ENCODE peak calls at places on chromosomes 16 and 17, in six cellular contexts. A is stomach; Y is CD4-positive, alpha-beta memory T cell; W is fibroblast of pulmonary artery; Q is lower leg skin; E is naive thymus-derived CD4-positive, alpha-beta T cell. J is an unnamed sample.

GRCh38 chr17:63433746-63434591 is 12.1 kb downstream of the CYB561 start:
- DNase-seq in A (peak), Y (no peak), W (peak), Q (peak), E (no peak), J (peak)

GRCh38 chr17:6700948-6701307 is 12.2 kb downstream of the SLC13A5 start:
- DNase-seq in A (no peak), Y (no peak), W (no peak), Q (no peak), E (no peak), J (no peak)

GRCh38 chr16:23290189-23291062 is 11.7 kb upstream of the SCNN1B start:
- DNase-seq in A (no peak), Y (no peak), W (no peak), Q (no peak), E (no peak), J (no peak)

GRCh38 chr17:35189291-35189690 is 4.9 kb downstream of the SLC35G3 start:
- DNase-seq in A (no peak), Y (no peak), W (peak), Q (no peak), E (no peak), J (no peak)

GRCh38 chr16:87324411-87325275 is 7.5 kb upstream of the C16orf95 start:
- DNase-seq in A (no peak), Y (no peak), W (peak), Q (peak), E (peak), J (peak)

GRCh38 chr17:50360716-50361115 is 12.3 kb downstream of the MRPL27 start:
- DNase-seq in A (no peak), Y (no peak), W (no peak), Q (peak), E (no peak), J (no peak)

GRCh38 chr16:29943846-29944669 is 17.8 kb upstream of the TMEM219 start:
- DNase-seq in A (peak), Y (no peak), W (peak), Q (peak), E (no peak), J (peak)

GRCh38 chr17:82787081-82787848 is 35.4 kb downstream of the TBCD start:
- DNase-seq in A (no peak), Y (no peak), W (no peak), Q (peak), E (no peak), J (peak)

GRCh38 chr16:47204736-47205499 is 61.2 kb upstream of the NETO2 start:
- DNase-seq in A (no peak), Y (no peak), W (no peak), Q (no peak), E (no peak), J (no peak)

GRCh38 chr17:40028595-40028994 is 13.4 kb downstream of the CSF3 start:
- DNase-seq in A (no peak), Y (no peak), W (no peak), Q (no peak), E (no peak), J (no peak)

GRCh38 chr17:57902800-57903759 is 52.1 kb downstream of the CUEDC1 start:
- DNase-seq in A (peak), Y (no peak), W (peak), Q (peak), E (no peak), J (peak)

GRCh38 chr16:87375426-87376135 is 8.0 kb downstream of the FBXO31 start:
- DNase-seq in A (no peak), Y (no peak), W (peak), Q (no peak), E (no peak), J (peak)

GRCh38 chr16:88962478-88963152 is 14.4 kb downstream of the CBFA2T3 start:
- DNase-seq in A (no peak), Y (no peak), W (no peak), Q (no peak), E (no peak), J (no peak)

GRCh38 chr16:28822520-28823290 is at the start of gene ATXN2L:
- DNase-seq in A (peak), Y (peak), W (peak), Q (peak), E (peak), J (peak)

GRCh38 chr17:44598329-44598728 is 41.0 kb downstream of the FZD2 start:
- DNase-seq in A (no peak), Y (no peak), W (no peak), Q (no peak), E (no peak), J (no peak)

GRCh38 chr17:57889892-57890856 is 40.3 kb upstream of the MRPS23 start:
- DNase-seq in A (peak), Y (no peak), W (peak), Q (peak), E (no peak), J (peak)

GRCh38 chr16:85526132-85526731 is 86.9 kb upstream of the GSE1 start:
- DNase-seq in A (no peak), Y (no peak), W (no peak), Q (no peak), E (no peak), J (no peak)

GRCh38 chr16:85524365-85524629 is 88.8 kb upstream of the GSE1 start:
- DNase-seq in A (no peak), Y (no peak), W (no peak), Q (no peak), E (no peak), J (no peak)

GRCh38 chr16:85525464-85526117 is 87.5 kb upstream of the GSE1 start:
- DNase-seq in A (no peak), Y (no peak), W (no peak), Q (no peak), E (no peak), J (no peak)

GRCh38 chr16:85523602-85524364 is 89.3 kb upstream of the GSE1 start:
- DNase-seq in A (peak), Y (no peak), W (peak), Q (no peak), E (no peak), J (no peak)

DNA sequence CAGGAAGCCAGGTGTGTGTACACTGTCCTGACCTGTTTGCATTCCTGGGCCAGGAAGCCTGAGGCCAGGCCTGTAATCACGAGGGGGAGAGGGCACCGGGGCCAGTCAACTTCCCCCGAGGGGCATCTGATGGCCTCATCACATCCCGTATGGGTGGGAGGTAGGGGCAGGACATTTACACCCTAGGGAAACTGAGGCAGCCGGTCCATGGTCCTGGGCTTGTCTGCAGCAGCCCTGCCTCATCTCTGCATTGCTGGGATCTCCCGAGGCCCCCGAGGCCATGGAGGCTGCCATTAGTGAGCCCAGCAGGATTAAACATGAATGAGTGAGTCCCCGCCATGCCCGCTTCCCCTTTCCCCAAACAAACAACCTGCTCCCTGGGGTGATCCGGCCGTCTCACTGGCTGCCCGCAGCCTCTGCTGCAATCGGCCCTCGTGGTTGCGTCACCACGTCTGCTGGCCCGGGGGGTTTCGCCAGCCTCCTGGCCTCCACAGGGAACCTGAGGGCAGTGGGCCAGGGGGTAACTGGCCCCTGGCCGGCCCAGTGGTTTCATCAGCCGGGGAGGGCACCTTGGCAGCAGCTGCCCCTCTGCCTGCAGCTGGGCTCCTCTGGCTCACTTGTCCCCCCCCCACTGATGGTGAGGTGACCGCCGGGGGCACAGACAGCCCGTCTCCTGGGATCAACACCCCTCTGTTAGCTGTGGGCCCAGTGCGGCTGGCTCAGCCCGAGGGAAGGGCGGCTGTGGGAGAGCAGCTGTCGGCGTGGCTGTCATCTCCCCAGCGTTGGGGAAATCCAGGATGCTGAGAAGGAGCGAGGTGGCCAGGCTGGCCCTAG is 88.3 kb upstream of the GSE1 start:
- DNase-seq in A (peak), Y (no peak), W (peak), Q (no peak), E (no peak), J (peak)
- H3K4me3 ChIP-seq in A (no peak), Y (no peak), W (no peak), Q (no peak), E (no peak), J (no peak)

GRCh38 chr17:79749156-79749815 is 18.5 kb downstream of the ENPP7 start:
- DNase-seq in A (no peak), Y (no peak), W (peak), Q (no peak), E (no peak), J (peak)
- H3K4me3 ChIP-seq in A (no peak), Y (no peak), W (no peak), Q (no peak), E (no peak), J (no peak)

GRCh38 chr17:75078097-75079022 is 9.4 kb upstream of the SLC16A5 start:
- DNase-seq in A (no peak), Y (no peak), W (peak), Q (no peak), E (no peak), J (peak)
- H3K4me3 ChIP-seq in A (no peak), Y (peak), W (no peak), Q (no peak), E (peak), J (peak)

DNA sequence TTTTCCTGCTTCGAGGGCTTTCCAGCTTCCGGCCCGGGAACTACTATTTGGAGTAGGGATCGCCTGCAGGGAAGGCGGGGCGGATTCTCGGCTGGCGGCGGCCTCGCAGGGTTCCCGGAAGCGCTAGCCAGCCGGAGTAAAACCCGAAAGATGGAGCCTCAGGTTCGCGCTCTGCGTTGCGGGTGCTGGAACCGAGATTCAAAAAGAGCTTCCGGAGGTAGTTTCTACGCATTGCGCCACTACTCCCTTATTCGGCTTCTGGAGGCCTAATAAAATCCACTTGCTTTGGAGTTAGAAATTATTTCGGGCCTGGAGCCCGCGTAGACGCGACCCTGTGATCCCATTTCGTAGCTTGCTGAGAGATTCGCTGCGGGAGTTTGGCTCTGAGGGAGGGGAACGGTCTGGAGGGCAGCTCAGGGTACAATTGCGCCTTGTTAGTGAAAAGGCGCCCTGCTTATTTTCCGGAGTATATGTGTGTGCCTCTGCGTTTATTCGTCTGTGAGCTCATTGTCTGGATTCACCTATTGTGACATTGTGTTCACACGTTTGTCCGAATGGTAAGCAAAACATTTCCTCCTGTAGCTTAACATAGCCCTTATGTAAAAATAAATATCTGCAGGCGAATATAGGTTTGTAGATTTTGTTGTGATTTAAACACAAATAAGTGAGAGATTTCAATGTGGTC is 712 bp downstream of the PRAC2 start:
- DNase-seq in A (no peak), Y (no peak), W (no peak), Q (peak), E (no peak), J (no peak)
- H3K4me3 ChIP-seq in A (peak), Y (no peak), W (no peak), Q (no peak), E (peak), J (no peak)

GRCh38 chr17:68197997-68198930 is 49.6 kb upstream of the AMZ2 start:
- DNase-seq in A (peak), Y (no peak), W (no peak), Q (peak), E (no peak), J (no peak)
- H3K4me3 ChIP-seq in A (peak), Y (peak), W (no peak), Q (no peak), E (peak), J (no peak)

DNA sequence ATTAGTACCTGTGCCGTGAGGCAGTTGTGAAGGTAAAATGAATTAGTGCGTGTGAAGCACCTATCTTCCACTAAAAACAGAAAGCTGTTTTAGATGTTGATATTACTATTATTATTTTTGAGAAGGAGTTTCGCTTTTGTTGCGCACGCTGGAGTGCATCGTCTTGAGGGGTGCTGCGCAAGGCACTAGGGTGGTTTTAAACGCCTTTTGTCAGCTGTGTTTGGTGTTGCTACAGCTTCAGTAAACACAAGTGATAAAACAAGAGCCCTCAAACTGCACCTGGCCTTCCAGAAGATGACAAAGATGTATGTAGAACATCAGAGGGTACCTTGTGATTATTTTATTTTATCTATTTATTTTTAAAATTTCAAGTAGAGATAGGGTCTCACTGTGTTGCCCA is 38.2 kb downstream of the PLCG2 start:
- DNase-seq in A (no peak), Y (no peak), W (no peak), Q (no peak), E (no peak), J (no peak)
- H3K4me3 ChIP-seq in A (no peak), Y (no peak), W (no peak), Q (no peak), E (no peak), J (no peak)

DNA sequence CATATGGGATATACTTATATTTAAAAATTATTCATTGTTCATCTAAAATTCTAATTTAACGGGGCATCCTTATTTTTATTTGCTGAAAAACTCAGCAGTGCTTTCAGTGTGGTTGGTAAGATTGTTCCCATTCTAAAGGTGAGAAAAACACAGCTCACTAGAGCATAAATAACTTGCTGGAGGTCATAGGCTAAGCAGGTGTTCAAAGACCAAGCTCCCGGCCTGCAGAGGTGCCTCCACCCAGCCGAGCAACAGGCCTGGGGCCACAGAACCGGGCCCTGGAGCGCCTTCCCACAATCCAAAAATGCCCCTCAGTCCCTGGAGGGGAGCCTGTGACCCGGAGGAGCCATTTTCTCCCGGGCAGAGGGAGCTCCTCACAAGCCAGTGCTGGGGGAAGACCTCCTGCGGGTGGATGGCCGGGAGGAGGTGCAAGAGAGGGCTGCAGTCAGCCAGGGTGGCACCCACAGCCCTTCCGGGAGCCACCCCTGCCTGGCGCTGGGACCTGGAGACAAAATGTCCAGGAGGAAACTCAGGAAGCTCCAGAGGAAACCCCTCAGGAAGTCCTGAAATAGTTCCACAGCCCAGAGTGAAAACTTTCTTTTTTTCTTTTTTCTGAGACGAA is 14.7 kb downstream of the ABR start:
- DNase-seq in A (no peak), Y (no peak), W (no peak), Q (no peak), E (no peak), J (no peak)
- H3K4me3 ChIP-seq in A (no peak), Y (no peak), W (no peak), Q (no peak), E (no peak), J (no peak)

GRCh38 chr17:1179635-1180433 is at the start of gene ABR:
- DNase-seq in A (peak), Y (peak), W (peak), Q (peak), E (no peak), J (peak)

GRCh38 chr17:1180434-1180742 is 607 bp upstream of the ABR start:
- DNase-seq in A (no peak), Y (no peak), W (no peak), Q (no peak), E (no peak), J (no peak)

GRCh38 chr17:1182831-1183578 is 3.2 kb upstream of the ABR start:
- DNase-seq in A (no peak), Y (no peak), W (no peak), Q (no peak), E (no peak), J (no peak)

GRCh38 chr17:1181769-1182137 is 2.0 kb upstream of the ABR start:
- DNase-seq in A (no peak), Y (no peak), W (peak), Q (no peak), E (no peak), J (no peak)

GRCh38 chr17:1180958-1181768 is 1.4 kb upstream of the ABR start:
- DNase-seq in A (no peak), Y (no peak), W (no peak), Q (no peak), E (no peak), J (no peak)
- H3K4me3 ChIP-seq in A (no peak), Y (no peak), W (no peak), Q (no peak), E (no peak), J (no peak)